ENCODE peak calls at places on chromosomes 16 and 17, in ten cellular contexts. S is BE2C, C is esophagus muscularis mucosa, K is RCC 7860, L is NCI-H1092, Q is AG10803, X is HS-27A, G is cardiac muscle cell, D is ecto neural progenitor cell, W is endothelial cell of umbilical vein. M is an unnamed sample.

GRCh38 chr16:56301391-56301850 is 110.1 kb downstream of the GNAO1 start:
- DNase-seq in S (no peak), C (no peak), K (no peak), L (no peak), Q (peak; percentile 55), X (no peak), G (no peak), D (no peak), W (no peak), M (no peak)

GRCh38 chr17:77783991-77784820 is 174.3 kb upstream of the TNRC6C start:
- DNase-seq in S (no peak), C (no peak), K (no peak), L (no peak), Q (no peak), X (no peak), G (no peak), D (no peak), W (no peak), M (no peak)

GRCh38 chr17:79027925-79028491 is 4.0 kb downstream of the C1QTNF1 start:
- DNase-seq in S (peak; percentile 56), C (no peak), K (no peak), L (no peak), Q (peak; percentile 49), X (no peak), G (no peak), D (no peak), W (no peak), M (no peak)

GRCh38 chr16:734208-734980 is 6.4 kb downstream of the CIAO3 start:
- DNase-seq in S (no peak), C (no peak), K (no peak), L (no peak), Q (no peak), X (no peak), G (no peak), D (no peak), W (no peak), M (no peak)

GRCh38 chr16:74868501-74868900 is 93.9 kb upstream of the FA2H start:
- DNase-seq in S (no peak), C (no peak), K (no peak), L (no peak), Q (peak; percentile 29), X (no peak), G (no peak), D (no peak), W (peak; percentile 75), M (peak; percentile 75)

GRCh38 chr17:48427598-48427997 is 2.4 kb downstream of the SKAP1 start:
- DNase-seq in S (no peak), C (no peak), K (no peak), L (no peak), Q (no peak), X (no peak), G (no peak), D (no peak), W (no peak), M (no peak)

GRCh38 chr17:44220211-44221071 is 966 bp upstream of the UBTF start:
- DNase-seq in S (peak; percentile 51), C (no peak), K (no peak), L (no peak), Q (peak; percentile 55), X (no peak), G (peak; percentile 68), D (peak; percentile 76), W (peak; percentile 35), M (peak; percentile 45)

GRCh38 chr17:53924530-53925455 is 102.1 kb downstream of the KIF2B start:
- DNase-seq in S (no peak), C (no peak), K (no peak), L (no peak), Q (no peak), X (no peak), G (no peak), D (no peak), W (no peak), M (no peak)

GRCh38 chr16:28279006-28279405 is 13.3 kb upstream of the SBK1 start:
- DNase-seq in S (no peak), C (no peak), K (no peak), L (no peak), Q (no peak), X (no peak), G (no peak), D (no peak), W (no peak), M (no peak)

GRCh38 chr16:84567446-84567962 is 50.4 kb downstream of the COTL1 start:
- DNase-seq in S (no peak), C (no peak), K (no peak), L (no peak), Q (no peak), X (no peak), G (no peak), D (no peak), W (no peak), M (no peak)

GRCh38 chr17:68360198-68360597 is 68.9 kb downstream of the ARSG start:
- DNase-seq in S (no peak), C (no peak), K (no peak), L (no peak), Q (no peak), X (no peak), G (no peak), D (no peak), W (no peak), M (no peak)

GRCh38 chr17:52106070-52106469 is 52.4 kb downstream of the CA10 start:
- DNase-seq in S (no peak), C (no peak), K (no peak), L (no peak), Q (no peak), X (no peak), G (no peak), D (no peak), W (no peak), M (no peak)

M was measured in dermis microvascular lymphatic vessel endothelial cell.